ENCODE peak calls at places on chromosome 14, in nine cellular contexts. One of them, this sample, is unnamed.

GRCh38 chr14:64630778-64631177 is 73.4 kb upstream of the PLEKHG3 start:
- DNase-seq in GM12878: no peak
- DNase-seq in dorsolateral prefrontal cortex: no peak
- DNase-seq in neural progenitor cell: no peak
- DNase-seq in upper lobe of right lung: no peak
- DNase-seq in AG10803: no peak
- DNase-seq in tibial nerve: no peak
- DNase-seq in cardiac fibroblast: no peak
- DNase-seq in K562: no peak
- DNase-seq in this sample: no peak

GRCh38 chr14:73457935-73458218 is 469 bp downstream of the NUMB start:
- DNase-seq in GM12878: no peak
- DNase-seq in dorsolateral prefrontal cortex: no peak
- DNase-seq in neural progenitor cell: no peak
- DNase-seq in upper lobe of right lung: peak
- DNase-seq in AG10803: no peak
- DNase-seq in tibial nerve: peak
- DNase-seq in cardiac fibroblast: peak
- DNase-seq in K562: no peak
- DNase-seq in this sample: no peak

GRCh38 chr14:95292660-95293425 is 26.9 kb downstream of the CLMN start:
- DNase-seq in GM12878: no peak
- DNase-seq in dorsolateral prefrontal cortex: no peak
- DNase-seq in neural progenitor cell: no peak
- DNase-seq in upper lobe of right lung: no peak
- DNase-seq in AG10803: no peak
- DNase-seq in tibial nerve: no peak
- DNase-seq in cardiac fibroblast: no peak
- DNase-seq in K562: no peak
- DNase-seq in this sample: no peak

GRCh38 chr14:29846339-29847129 is 81.1 kb downstream of the PRKD1 start:
- DNase-seq in GM12878: peak
- DNase-seq in dorsolateral prefrontal cortex: no peak
- DNase-seq in neural progenitor cell: no peak
- DNase-seq in upper lobe of right lung: no peak
- DNase-seq in AG10803: no peak
- DNase-seq in tibial nerve: no peak
- DNase-seq in cardiac fibroblast: peak
- DNase-seq in K562: no peak
- DNase-seq in this sample: peak

GRCh38 chr14:81219821-81220487 is 805 bp downstream of the GTF2A1 start:
- DNase-seq in GM12878: no peak
- DNase-seq in dorsolateral prefrontal cortex: no peak
- DNase-seq in neural progenitor cell: peak
- DNase-seq in upper lobe of right lung: peak
- DNase-seq in AG10803: peak
- DNase-seq in tibial nerve: no peak
- DNase-seq in cardiac fibroblast: peak
- DNase-seq in K562: peak
- DNase-seq in this sample: no peak

GRCh38 chr14:85106491-85106890 is 423.5 kb upstream of the FLRT2 start:
- DNase-seq in GM12878: no peak
- DNase-seq in dorsolateral prefrontal cortex: no peak
- DNase-seq in neural progenitor cell: no peak
- DNase-seq in upper lobe of right lung: no peak
- DNase-seq in AG10803: no peak
- DNase-seq in tibial nerve: no peak
- DNase-seq in cardiac fibroblast: no peak
- DNase-seq in K562: no peak
- DNase-seq in this sample: no peak

GRCh38 chr14:105313381-105314286 is 914 bp upstream of the PACS2 start:
- DNase-seq in GM12878: no peak
- DNase-seq in dorsolateral prefrontal cortex: no peak
- DNase-seq in neural progenitor cell: peak
- DNase-seq in upper lobe of right lung: no peak
- DNase-seq in AG10803: peak
- DNase-seq in tibial nerve: peak
- DNase-seq in cardiac fibroblast: peak
- DNase-seq in K562: no peak
- DNase-seq in this sample: no peak

GRCh38 chr14:73751157-73751691 is 37.0 kb upstream of the PNMA1 start:
- DNase-seq in GM12878: no peak
- DNase-seq in dorsolateral prefrontal cortex: no peak
- DNase-seq in neural progenitor cell: no peak
- DNase-seq in upper lobe of right lung: no peak
- DNase-seq in AG10803: no peak
- DNase-seq in tibial nerve: no peak
- DNase-seq in cardiac fibroblast: no peak
- DNase-seq in K562: no peak
- DNase-seq in this sample: no peak

GRCh38 chr14:99554184-99554583 is 49.8 kb downstream of the CCDC85C start:
- DNase-seq in GM12878: no peak
- DNase-seq in dorsolateral prefrontal cortex: peak
- DNase-seq in neural progenitor cell: no peak
- DNase-seq in upper lobe of right lung: no peak
- DNase-seq in AG10803: no peak
- DNase-seq in tibial nerve: no peak
- DNase-seq in cardiac fibroblast: no peak
- DNase-seq in K562: no peak
- DNase-seq in this sample: no peak

GRCh38 chr14:43418314-43418713 is 1088.8 kb downstream of the FSCB start:
- DNase-seq in GM12878: no peak
- DNase-seq in dorsolateral prefrontal cortex: no peak
- DNase-seq in neural progenitor cell: no peak
- DNase-seq in upper lobe of right lung: no peak
- DNase-seq in AG10803: no peak
- DNase-seq in tibial nerve: no peak
- DNase-seq in cardiac fibroblast: no peak
- DNase-seq in K562: no peak
- DNase-seq in this sample: no peak

GRCh38 chr14:64038857-64039542 is 186.2 kb downstream of the SYNE2 start:
- DNase-seq in GM12878: no peak
- DNase-seq in dorsolateral prefrontal cortex: no peak
- DNase-seq in neural progenitor cell: no peak
- DNase-seq in upper lobe of right lung: no peak
- DNase-seq in AG10803: peak
- DNase-seq in tibial nerve: no peak
- DNase-seq in cardiac fibroblast: peak
- DNase-seq in K562: no peak
- DNase-seq in this sample: no peak

GRCh38 chr14:72479471-72479931 is 414.4 kb downstream of the DPF3 start:
- DNase-seq in GM12878: peak
- DNase-seq in dorsolateral prefrontal cortex: no peak
- DNase-seq in neural progenitor cell: peak
- DNase-seq in upper lobe of right lung: no peak
- DNase-seq in AG10803: no peak
- DNase-seq in tibial nerve: no peak
- DNase-seq in cardiac fibroblast: no peak
- DNase-seq in K562: no peak
- DNase-seq in this sample: no peak

GRCh38 chr14:102544745-102545460 is 35.3 kb upstream of the ANKRD9 start:
- DNase-seq in GM12878: no peak
- DNase-seq in dorsolateral prefrontal cortex: no peak
- DNase-seq in neural progenitor cell: peak
- DNase-seq in upper lobe of right lung: no peak
- DNase-seq in AG10803: no peak
- DNase-seq in tibial nerve: no peak
- DNase-seq in cardiac fibroblast: no peak
- DNase-seq in K562: no peak
- DNase-seq in this sample: no peak

GRCh38 chr14:26841920-26842741 is 244.3 kb upstream of the NOVA1 start:
- DNase-seq in GM12878: no peak
- DNase-seq in dorsolateral prefrontal cortex: no peak
- DNase-seq in neural progenitor cell: no peak
- DNase-seq in upper lobe of right lung: no peak
- DNase-seq in AG10803: peak
- DNase-seq in tibial nerve: peak
- DNase-seq in cardiac fibroblast: peak
- DNase-seq in K562: no peak
- DNase-seq in this sample: peak

GRCh38 chr14:67970923-67971322 is 151.3 kb downstream of the RAD51B start:
- DNase-seq in GM12878: no peak
- DNase-seq in dorsolateral prefrontal cortex: no peak
- DNase-seq in neural progenitor cell: no peak
- DNase-seq in upper lobe of right lung: no peak
- DNase-seq in AG10803: no peak
- DNase-seq in tibial nerve: no peak
- DNase-seq in cardiac fibroblast: no peak
- DNase-seq in K562: no peak
- DNase-seq in this sample: peak

GRCh38 chr14:104009297-104009696 is 67.0 kb upstream of the RD3L start:
- DNase-seq in GM12878: no peak
- DNase-seq in dorsolateral prefrontal cortex: no peak
- DNase-seq in neural progenitor cell: no peak
- DNase-seq in upper lobe of right lung: no peak
- DNase-seq in AG10803: no peak
- DNase-seq in tibial nerve: no peak
- DNase-seq in cardiac fibroblast: peak
- DNase-seq in K562: no peak
- DNase-seq in this sample: peak

GRCh38 chr14:92460916-92461579 is 52.5 kb upstream of the RIN3 start:
- DNase-seq in GM12878: peak
- DNase-seq in dorsolateral prefrontal cortex: no peak
- DNase-seq in neural progenitor cell: no peak
- DNase-seq in upper lobe of right lung: no peak
- DNase-seq in AG10803: peak
- DNase-seq in tibial nerve: no peak
- DNase-seq in cardiac fibroblast: peak
- DNase-seq in K562: no peak
- DNase-seq in this sample: no peak

GRCh38 chr14:66076166-66076565 is 410.0 kb upstream of the CCDC196 start:
- DNase-seq in GM12878: no peak
- DNase-seq in dorsolateral prefrontal cortex: no peak
- DNase-seq in neural progenitor cell: no peak
- DNase-seq in upper lobe of right lung: no peak
- DNase-seq in AG10803: peak
- DNase-seq in tibial nerve: no peak
- DNase-seq in cardiac fibroblast: no peak
- DNase-seq in K562: no peak
- DNase-seq in this sample: no peak

GRCh38 chr14:68936476-68936875 is 42.6 kb downstream of the ACTN1 start:
- DNase-seq in GM12878: no peak
- DNase-seq in dorsolateral prefrontal cortex: no peak
- DNase-seq in neural progenitor cell: no peak
- DNase-seq in upper lobe of right lung: no peak
- DNase-seq in AG10803: no peak
- DNase-seq in tibial nerve: no peak
- DNase-seq in cardiac fibroblast: no peak
- DNase-seq in K562: no peak
- DNase-seq in this sample: no peak

GRCh38 chr14:75928587-75929230 is 53.1 kb downstream of the TGFB3 start:
- DNase-seq in GM12878: no peak
- DNase-seq in dorsolateral prefrontal cortex: no peak
- DNase-seq in neural progenitor cell: no peak
- DNase-seq in upper lobe of right lung: no peak
- DNase-seq in AG10803: peak
- DNase-seq in tibial nerve: no peak
- DNase-seq in cardiac fibroblast: no peak
- DNase-seq in K562: no peak
- DNase-seq in this sample: no peak

GRCh38 chr14:51277753-51278415 is 37.8 kb downstream of the TMX1 start:
- DNase-seq in GM12878: no peak
- DNase-seq in dorsolateral prefrontal cortex: no peak
- DNase-seq in neural progenitor cell: no peak
- DNase-seq in upper lobe of right lung: no peak
- DNase-seq in AG10803: no peak
- DNase-seq in tibial nerve: no peak
- DNase-seq in cardiac fibroblast: no peak
- DNase-seq in K562: no peak
- DNase-seq in this sample: no peak

GRCh38 chr14:59427653-59428578 is 37.3 kb downstream of the GPR135 start:
- DNase-seq in GM12878: no peak
- DNase-seq in dorsolateral prefrontal cortex: peak
- DNase-seq in neural progenitor cell: no peak
- DNase-seq in upper lobe of right lung: no peak
- DNase-seq in AG10803: peak
- DNase-seq in tibial nerve: no peak
- DNase-seq in cardiac fibroblast: peak
- DNase-seq in K562: no peak
- DNase-seq in this sample: no peak

GRCh38 chr14:101894365-101895113 is 69.8 kb upstream of the DYNC1H1 start:
- DNase-seq in GM12878: no peak
- DNase-seq in dorsolateral prefrontal cortex: no peak
- DNase-seq in neural progenitor cell: no peak
- DNase-seq in upper lobe of right lung: no peak
- DNase-seq in AG10803: no peak
- DNase-seq in tibial nerve: no peak
- DNase-seq in cardiac fibroblast: no peak
- DNase-seq in K562: no peak
- DNase-seq in this sample: no peak

GRCh38 chr14:100636559-100636958 is 49.3 kb upstream of the BEGAIN start:
- DNase-seq in GM12878: no peak
- DNase-seq in dorsolateral prefrontal cortex: no peak
- DNase-seq in neural progenitor cell: no peak
- DNase-seq in upper lobe of right lung: no peak
- DNase-seq in AG10803: no peak
- DNase-seq in tibial nerve: no peak
- DNase-seq in cardiac fibroblast: no peak
- DNase-seq in K562: no peak
- DNase-seq in this sample: no peak
- H3K4me3 ChIP-seq in GM12878: no peak
- H3K4me3 ChIP-seq in dorsolateral prefrontal cortex: no peak
- H3K4me3 ChIP-seq in neural progenitor cell: no peak
- H3K4me3 ChIP-seq in upper lobe of right lung: no peak
- H3K4me3 ChIP-seq in AG10803: no peak
- H3K4me3 ChIP-seq in tibial nerve: no peak
- H3K4me3 ChIP-seq in cardiac fibroblast: no peak
- H3K4me3 ChIP-seq in K562: no peak
- H3K4me3 ChIP-seq in this sample: no peak

GRCh38 chr14:71135496-71135895 is 228.2 kb downstream of the PCNX1 start:
- DNase-seq in GM12878: no peak
- DNase-seq in dorsolateral prefrontal cortex: no peak
- DNase-seq in neural progenitor cell: no peak
- DNase-seq in upper lobe of right lung: no peak
- DNase-seq in AG10803: no peak
- DNase-seq in tibial nerve: no peak
- DNase-seq in cardiac fibroblast: no peak
- DNase-seq in K562: no peak
- DNase-seq in this sample: no peak
- H3K4me3 ChIP-seq in GM12878: no peak
- H3K4me3 ChIP-seq in dorsolateral prefrontal cortex: no peak
- H3K4me3 ChIP-seq in neural progenitor cell: no peak
- H3K4me3 ChIP-seq in upper lobe of right lung: no peak
- H3K4me3 ChIP-seq in AG10803: no peak
- H3K4me3 ChIP-seq in tibial nerve: no peak
- H3K4me3 ChIP-seq in cardiac fibroblast: no peak
- H3K4me3 ChIP-seq in K562: no peak
- H3K4me3 ChIP-seq in this sample: no peak

GRCh38 chr14:100823488-100823887 is 2.4 kb upstream of the MEG3 start:
- DNase-seq in GM12878: no peak
- DNase-seq in dorsolateral prefrontal cortex: no peak
- DNase-seq in neural progenitor cell: no peak
- DNase-seq in upper lobe of right lung: no peak
- DNase-seq in AG10803: no peak
- DNase-seq in tibial nerve: no peak
- DNase-seq in cardiac fibroblast: no peak
- DNase-seq in K562: no peak
- DNase-seq in this sample: no peak
- H3K4me3 ChIP-seq in GM12878: no peak
- H3K4me3 ChIP-seq in dorsolateral prefrontal cortex: no peak
- H3K4me3 ChIP-seq in neural progenitor cell: no peak
- H3K4me3 ChIP-seq in upper lobe of right lung: no peak
- H3K4me3 ChIP-seq in AG10803: no peak
- H3K4me3 ChIP-seq in tibial nerve: no peak
- H3K4me3 ChIP-seq in cardiac fibroblast: no peak
- H3K4me3 ChIP-seq in K562: no peak
- H3K4me3 ChIP-seq in this sample: no peak

GRCh38 chr14:90381011-90381790 is 15.6 kb upstream of the CALM1 start:
- DNase-seq in GM12878: no peak
- DNase-seq in dorsolateral prefrontal cortex: peak
- DNase-seq in neural progenitor cell: peak
- DNase-seq in upper lobe of right lung: no peak
- DNase-seq in AG10803: peak
- DNase-seq in tibial nerve: peak
- DNase-seq in cardiac fibroblast: no peak
- DNase-seq in K562: no peak
- DNase-seq in this sample: no peak
- H3K4me3 ChIP-seq in GM12878: no peak
- H3K4me3 ChIP-seq in dorsolateral prefrontal cortex: peak
- H3K4me3 ChIP-seq in neural progenitor cell: no peak
- H3K4me3 ChIP-seq in upper lobe of right lung: peak
- H3K4me3 ChIP-seq in AG10803: no peak
- H3K4me3 ChIP-seq in tibial nerve: peak
- H3K4me3 ChIP-seq in cardiac fibroblast: no peak
- H3K4me3 ChIP-seq in K562: no peak
- H3K4me3 ChIP-seq in this sample: no peak

This sample was measured in bronchial epithelial cell.